ENCODE peak calls at places on chromosomes 4 and X, in seven cellular contexts. One of them, this sample, is unnamed.

GRCh38 chr4:89110541-89110985 is 770 bp upstream of the TIGD2 start:
- DNase-seq in psoas muscle: no peak
- DNase-seq in Caco-2: peak; percentile 42
- DNase-seq in uterus: no peak
- DNase-seq in tibial nerve: no peak
- DNase-seq in H9: peak; percentile 55
- DNase-seq in left ventricle myocardium inferior: no peak
- DNase-seq in this sample: no peak

GRCh38 chr4:147854154-147854553 is 122.3 kb downstream of the ARHGAP10 start:
- DNase-seq in psoas muscle: no peak
- DNase-seq in Caco-2: no peak
- DNase-seq in uterus: no peak
- DNase-seq in tibial nerve: no peak
- DNase-seq in H9: no peak
- DNase-seq in left ventricle myocardium inferior: no peak
- DNase-seq in this sample: no peak

GRCh38 chr4:151473521-151474097 is 64.6 kb downstream of the FHIP1A start:
- DNase-seq in psoas muscle: no peak
- DNase-seq in Caco-2: no peak
- DNase-seq in uterus: no peak
- DNase-seq in tibial nerve: no peak
- DNase-seq in H9: no peak
- DNase-seq in left ventricle myocardium inferior: no peak
- DNase-seq in this sample: no peak

GRCh38 chr4:111806331-111806730 is 338.9 kb upstream of the FAM241A start:
- DNase-seq in psoas muscle: no peak
- DNase-seq in Caco-2: peak; percentile 46
- DNase-seq in uterus: no peak
- DNase-seq in tibial nerve: no peak
- DNase-seq in H9: peak; percentile 64
- DNase-seq in left ventricle myocardium inferior: no peak
- DNase-seq in this sample: no peak

GRCh38 chrX:136291824-136292223 is 8.9 kb upstream of the ADGRG4 start:
- DNase-seq in psoas muscle: no peak
- DNase-seq in Caco-2: no peak
- DNase-seq in uterus: no peak
- DNase-seq in tibial nerve: no peak
- DNase-seq in H9: no peak
- DNase-seq in left ventricle myocardium inferior: no peak
- DNase-seq in this sample: no peak

GRCh38 chr4:7736436-7737267 is 203.0 kb downstream of the AFAP1 start:
- DNase-seq in psoas muscle: peak; percentile 29
- DNase-seq in Caco-2: no peak
- DNase-seq in uterus: no peak
- DNase-seq in tibial nerve: no peak
- DNase-seq in H9: no peak
- DNase-seq in left ventricle myocardium inferior: peak; percentile 11
- DNase-seq in this sample: no peak

GRCh38 chrX:13702390-13702789 is 13.5 kb downstream of the RAB9A start:
- DNase-seq in psoas muscle: no peak
- DNase-seq in Caco-2: no peak
- DNase-seq in uterus: no peak
- DNase-seq in tibial nerve: no peak
- DNase-seq in H9: no peak
- DNase-seq in left ventricle myocardium inferior: no peak
- DNase-seq in this sample: no peak

GRCh38 chr4:154615211-154615610 is 2.8 kb upstream of the FGG start:
- DNase-seq in psoas muscle: no peak
- DNase-seq in Caco-2: no peak
- DNase-seq in uterus: no peak
- DNase-seq in tibial nerve: no peak
- DNase-seq in H9: no peak
- DNase-seq in left ventricle myocardium inferior: no peak
- DNase-seq in this sample: no peak

GRCh38 chrX:79117078-79117477 is 27.4 kb upstream of the GPR174 start:
- DNase-seq in psoas muscle: no peak
- DNase-seq in Caco-2: no peak
- DNase-seq in uterus: no peak
- DNase-seq in tibial nerve: no peak
- DNase-seq in H9: no peak
- DNase-seq in left ventricle myocardium inferior: no peak
- DNase-seq in this sample: no peak

GRCh38 chr4:122364700-122365404 is 14.0 kb upstream of the ADAD1 start:
- DNase-seq in psoas muscle: peak; percentile 28
- DNase-seq in Caco-2: peak; percentile 9
- DNase-seq in uterus: no peak
- DNase-seq in tibial nerve: no peak
- DNase-seq in H9: peak; percentile 49
- DNase-seq in left ventricle myocardium inferior: no peak
- DNase-seq in this sample: no peak

GRCh38 chr4:57499786-57500185 is 389.6 kb upstream of the IGFBP7 start:
- DNase-seq in psoas muscle: no peak
- DNase-seq in Caco-2: peak; percentile 22
- DNase-seq in uterus: no peak
- DNase-seq in tibial nerve: no peak
- DNase-seq in H9: no peak
- DNase-seq in left ventricle myocardium inferior: no peak
- DNase-seq in this sample: no peak

GRCh38 chrX:41563881-41564280 is 116.7 kb downstream of the NYX start:
- DNase-seq in psoas muscle: no peak
- DNase-seq in Caco-2: no peak
- DNase-seq in uterus: no peak
- DNase-seq in tibial nerve: no peak
- DNase-seq in H9: no peak
- DNase-seq in left ventricle myocardium inferior: no peak
- DNase-seq in this sample: no peak

GRCh38 chrX:8455600-8455999 is 9.0 kb upstream of the VCX3B start:
- DNase-seq in psoas muscle: no peak
- DNase-seq in Caco-2: no peak
- DNase-seq in uterus: no peak
- DNase-seq in tibial nerve: no peak
- DNase-seq in H9: no peak
- DNase-seq in left ventricle myocardium inferior: no peak
- DNase-seq in this sample: no peak

GRCh38 chr4:187839765-187840164 is 155.8 kb upstream of the ZFP42 start:
- DNase-seq in psoas muscle: no peak
- DNase-seq in Caco-2: no peak
- DNase-seq in uterus: no peak
- DNase-seq in tibial nerve: no peak
- DNase-seq in H9: no peak
- DNase-seq in left ventricle myocardium inferior: no peak
- DNase-seq in this sample: no peak

GRCh38 chrX:152905081-152905420 is 7.2 kb downstream of the ZNF185 start:
- DNase-seq in psoas muscle: peak; percentile 34
- DNase-seq in Caco-2: no peak
- DNase-seq in uterus: no peak
- DNase-seq in tibial nerve: no peak
- DNase-seq in H9: no peak
- DNase-seq in left ventricle myocardium inferior: no peak
- DNase-seq in this sample: no peak

GRCh38 chrX:108439961-108440696 is 491 bp downstream of the COL4A5 start:
- DNase-seq in psoas muscle: peak; percentile 49
- DNase-seq in Caco-2: no peak
- DNase-seq in uterus: peak; percentile 20
- DNase-seq in tibial nerve: no peak
- DNase-seq in H9: peak; percentile 43
- DNase-seq in left ventricle myocardium inferior: no peak
- DNase-seq in this sample: no peak

GRCh38 chr4:19927381-19927780 is 324.3 kb upstream of the SLIT2 start:
- DNase-seq in psoas muscle: no peak
- DNase-seq in Caco-2: no peak
- DNase-seq in uterus: no peak
- DNase-seq in tibial nerve: no peak
- DNase-seq in H9: no peak
- DNase-seq in left ventricle myocardium inferior: no peak
- DNase-seq in this sample: no peak

GRCh38 chr4:111537861-111538260 is 607.4 kb upstream of the FAM241A start:
- DNase-seq in psoas muscle: no peak
- DNase-seq in Caco-2: no peak
- DNase-seq in uterus: no peak
- DNase-seq in tibial nerve: no peak
- DNase-seq in H9: no peak
- DNase-seq in left ventricle myocardium inferior: no peak
- DNase-seq in this sample: no peak

GRCh38 chr4:44256414-44256813 is 192.2 kb downstream of the KCTD8 start:
- DNase-seq in psoas muscle: no peak
- DNase-seq in Caco-2: no peak
- DNase-seq in uterus: no peak
- DNase-seq in tibial nerve: no peak
- DNase-seq in H9: peak; percentile 27
- DNase-seq in left ventricle myocardium inferior: no peak
- DNase-seq in this sample: no peak

GRCh38 chrX:99266255-99266654 is 1143.8 kb downstream of the PCDH19 start:
- DNase-seq in psoas muscle: no peak
- DNase-seq in Caco-2: no peak
- DNase-seq in uterus: no peak
- DNase-seq in tibial nerve: no peak
- DNase-seq in H9: peak; percentile 39
- DNase-seq in left ventricle myocardium inferior: no peak
- DNase-seq in this sample: no peak

GRCh38 chr4:106869551-106869950 is 166.6 kb downstream of the DKK2 start:
- DNase-seq in psoas muscle: no peak
- DNase-seq in Caco-2: no peak
- DNase-seq in uterus: no peak
- DNase-seq in tibial nerve: no peak
- DNase-seq in H9: no peak
- DNase-seq in left ventricle myocardium inferior: no peak
- DNase-seq in this sample: no peak

GRCh38 chr4:149511558-149512298 is 303.9 kb downstream of the IQCM start:
- DNase-seq in psoas muscle: no peak
- DNase-seq in Caco-2: no peak
- DNase-seq in uterus: no peak
- DNase-seq in tibial nerve: no peak
- DNase-seq in H9: no peak
- DNase-seq in left ventricle myocardium inferior: no peak
- DNase-seq in this sample: no peak

GRCh38 chr4:1337376-1337831 is 9.6 kb upstream of the UVSSA start:
- DNase-seq in psoas muscle: no peak
- DNase-seq in Caco-2: peak; percentile 24
- DNase-seq in uterus: no peak
- DNase-seq in tibial nerve: no peak
- DNase-seq in H9: no peak
- DNase-seq in left ventricle myocardium inferior: no peak
- DNase-seq in this sample: no peak

GRCh38 chr4:1336079-1336478 is 10.9 kb upstream of the UVSSA start:
- DNase-seq in psoas muscle: no peak
- DNase-seq in Caco-2: no peak
- DNase-seq in uterus: no peak
- DNase-seq in tibial nerve: no peak
- DNase-seq in H9: no peak
- DNase-seq in left ventricle myocardium inferior: no peak
- DNase-seq in this sample: no peak

GRCh38 chr4:1339489-1339888 is 7.5 kb upstream of the UVSSA start:
- DNase-seq in psoas muscle: no peak
- DNase-seq in Caco-2: no peak
- DNase-seq in uterus: no peak
- DNase-seq in tibial nerve: no peak
- DNase-seq in H9: no peak
- DNase-seq in left ventricle myocardium inferior: no peak
- DNase-seq in this sample: no peak

GRCh38 chr4:1338752-1339414 is 8.1 kb upstream of the UVSSA start:
- DNase-seq in psoas muscle: no peak
- DNase-seq in Caco-2: no peak
- DNase-seq in uterus: no peak
- DNase-seq in tibial nerve: no peak
- DNase-seq in H9: no peak
- DNase-seq in left ventricle myocardium inferior: no peak
- DNase-seq in this sample: no peak

GRCh38 chr4:1337951-1338751 is 8.9 kb upstream of the UVSSA start:
- DNase-seq in psoas muscle: no peak
- DNase-seq in Caco-2: no peak
- DNase-seq in uterus: no peak
- DNase-seq in tibial nerve: no peak
- DNase-seq in H9: no peak
- DNase-seq in left ventricle myocardium inferior: no peak
- DNase-seq in this sample: no peak
- H3K9me3 ChIP-seq in psoas muscle: no peaks in the 10 kb centered on the region
- H3K9me3 ChIP-seq in Caco-2: no peaks in the 10 kb centered on the region
- H3K9me3 ChIP-seq in uterus: no peaks in the 10 kb centered on the region
- H3K9me3 ChIP-seq in tibial nerve: no peaks in the 10 kb centered on the region
- H3K9me3 ChIP-seq in H9: no peaks in the 10 kb centered on the region
- H3K9me3 ChIP-seq in left ventricle myocardium inferior: no peaks in the 10 kb centered on the region
- H3K9me3 ChIP-seq in this sample: no peaks in the 10 kb centered on the region

DNA sequence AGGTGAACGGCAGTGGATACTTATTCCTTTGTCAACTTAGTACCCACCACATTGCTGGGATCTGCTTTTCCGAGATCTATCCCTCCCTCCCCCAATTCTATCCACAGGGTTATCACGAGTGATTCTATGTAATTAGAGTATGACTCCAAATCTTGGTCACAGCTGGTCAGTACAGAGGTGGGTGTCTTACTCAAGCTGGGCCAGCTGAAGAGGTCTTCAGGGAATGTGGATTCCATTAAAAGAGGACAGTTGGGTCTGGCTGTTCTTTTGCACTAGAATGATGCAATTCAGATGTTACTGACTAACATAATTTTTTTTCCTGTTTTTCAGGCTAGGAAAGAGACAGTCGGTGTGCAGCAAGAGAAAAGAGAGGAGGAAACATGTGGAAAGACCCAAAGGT is 92.3 kb downstream of the HS3ST1 start:
- DNase-seq in psoas muscle: no peak
- DNase-seq in Caco-2: no peak
- DNase-seq in uterus: no peak
- DNase-seq in tibial nerve: no peak
- DNase-seq in H9: no peak
- DNase-seq in left ventricle myocardium inferior: no peak
- DNase-seq in this sample: no peak
- H3K9me3 ChIP-seq in psoas muscle: no peaks in the 10 kb centered on the region
- H3K9me3 ChIP-seq in Caco-2: no peaks in the 10 kb centered on the region
- H3K9me3 ChIP-seq in uterus: no peaks in the 10 kb centered on the region
- H3K9me3 ChIP-seq in tibial nerve: no peaks in the 10 kb centered on the region
- H3K9me3 ChIP-seq in H9: no peaks in the 10 kb centered on the region
- H3K9me3 ChIP-seq in left ventricle myocardium inferior: no peaks in the 10 kb centered on the region
- H3K9me3 ChIP-seq in this sample: no peaks in the 10 kb centered on the region

GRCh38 chrX:981791-982626 is 230.4 kb downstream of the CRLF2 start:
- DNase-seq in psoas muscle: no peak
- DNase-seq in Caco-2: no peak
- DNase-seq in uterus: no peak
- DNase-seq in tibial nerve: no peak
- DNase-seq in H9: peak; percentile 83
- DNase-seq in left ventricle myocardium inferior: no peak
- DNase-seq in this sample: peak; percentile 53

GRCh38 chrX:980572-981235 is 231.7 kb downstream of the CRLF2 start:
- DNase-seq in psoas muscle: no peak
- DNase-seq in Caco-2: no peak
- DNase-seq in uterus: no peak
- DNase-seq in tibial nerve: no peak
- DNase-seq in H9: no peak
- DNase-seq in left ventricle myocardium inferior: no peak
- DNase-seq in this sample: peak; percentile 74
- H3K9me3 ChIP-seq in psoas muscle: peaks cover 7% of the 10 kb centered on the region
- H3K9me3 ChIP-seq in Caco-2: peaks cover 13% of the 10 kb centered on the region
- H3K9me3 ChIP-seq in uterus: peaks cover 2% of the 10 kb centered on the region
- H3K9me3 ChIP-seq in tibial nerve: peaks cover 34% of the 10 kb centered on the region
- H3K9me3 ChIP-seq in H9: peaks cover 9% of the 10 kb centered on the region
- H3K9me3 ChIP-seq in left ventricle myocardium inferior: peaks cover 43% of the 10 kb centered on the region
- H3K9me3 ChIP-seq in this sample: no peaks in the 10 kb centered on the region

DNA sequence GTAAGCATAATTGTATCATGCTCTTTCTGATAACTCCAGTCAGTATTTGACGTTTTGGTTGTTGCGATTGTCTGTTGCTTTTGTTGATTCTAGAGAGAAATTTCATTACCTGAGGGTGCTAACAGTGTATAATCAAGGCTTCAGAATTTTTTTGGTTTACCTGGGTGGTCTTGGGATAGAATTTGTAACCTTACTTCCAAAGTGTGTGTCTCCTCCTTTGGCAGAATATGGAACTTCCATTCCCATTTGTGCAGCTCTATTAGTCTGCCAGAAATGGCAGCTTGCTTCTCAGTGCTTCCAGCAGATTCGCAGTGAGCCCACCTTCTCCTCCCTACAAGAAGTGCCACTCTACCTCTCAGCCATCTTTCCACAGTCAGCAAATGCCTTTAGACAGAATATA is 5.3 kb downstream of the COPS4 start:
- DNase-seq in psoas muscle: no peak
- DNase-seq in Caco-2: no peak
- DNase-seq in uterus: no peak
- DNase-seq in tibial nerve: no peak
- DNase-seq in H9: no peak
- DNase-seq in left ventricle myocardium inferior: no peak
- DNase-seq in this sample: no peak
- H3K9me3 ChIP-seq in psoas muscle: no peaks in the 10 kb centered on the region
- H3K9me3 ChIP-seq in Caco-2: no peaks in the 10 kb centered on the region
- H3K9me3 ChIP-seq in uterus: no peaks in the 10 kb centered on the region
- H3K9me3 ChIP-seq in tibial nerve: no peaks in the 10 kb centered on the region
- H3K9me3 ChIP-seq in H9: no peaks in the 10 kb centered on the region
- H3K9me3 ChIP-seq in left ventricle myocardium inferior: no peaks in the 10 kb centered on the region
- H3K9me3 ChIP-seq in this sample: no peaks in the 10 kb centered on the region

This sample was measured in suprapubic skin.